ENCODE peak calls at places on chromosomes 13 and 19, in eight cellular contexts. P is sigmoid colon, Y is SK-N-SH, I is upper lobe of left lung, T is H1, O is suprapubic skin, E is esophagus muscularis mucosa, N is stomach. M is an unnamed sample. For H3K9me3, the result is how much of the 10 kb centered on the place peaks cover.

GRCh38 chr19:10751109-10751972 is 33.5 kb downstream of the DNM2 start:
- DNase-seq in P (no peak), Y (no peak), I (peak), T (no peak), O (no peak), E (no peak), N (peak), M (peak)

GRCh38 chr19:45780448-45781281 is 1.6 kb downstream of the DMPK start:
- DNase-seq in P (peak), Y (no peak), I (no peak), T (no peak), O (no peak), E (no peak), N (no peak), M (no peak)

GRCh38 chr19:39038098-39038497 is 5.7 kb upstream of the FBXO27 start:
- DNase-seq in P (no peak), Y (peak), I (peak), T (no peak), O (no peak), E (no peak), N (peak), M (peak)

GRCh38 chr13:103878891-103879605 is 812.8 kb upstream of the SLC10A2 start:
- DNase-seq in P (no peak), Y (no peak), I (no peak), T (no peak), O (no peak), E (no peak), N (no peak), M (no peak)

GRCh38 chr13:46211116-46211515 is 612 bp upstream of the LRRC63 start:
- DNase-seq in P (no peak), Y (peak), I (no peak), T (no peak), O (no peak), E (no peak), N (no peak), M (no peak)

GRCh38 chr13:25683662-25684370 is 312.0 kb downstream of the ATP8A2 start:
- DNase-seq in P (no peak), Y (no peak), I (no peak), T (no peak), O (no peak), E (peak), N (no peak), M (no peak)

GRCh38 chr19:43465468-43466120 is at the start of gene LYPD3:
- DNase-seq in P (no peak), Y (no peak), I (peak), T (no peak), O (peak), E (no peak), N (peak), M (peak)

GRCh38 chr19:51096473-51097165 is 11.6 kb downstream of the CTU1 start:
- DNase-seq in P (no peak), Y (no peak), I (no peak), T (no peak), O (no peak), E (no peak), N (no peak), M (no peak)

GRCh38 chr19:37905936-37906867 is at the start of gene WDR87:
- DNase-seq in P (no peak), Y (peak), I (peak), T (peak), O (peak), E (no peak), N (peak), M (peak)

DNA sequence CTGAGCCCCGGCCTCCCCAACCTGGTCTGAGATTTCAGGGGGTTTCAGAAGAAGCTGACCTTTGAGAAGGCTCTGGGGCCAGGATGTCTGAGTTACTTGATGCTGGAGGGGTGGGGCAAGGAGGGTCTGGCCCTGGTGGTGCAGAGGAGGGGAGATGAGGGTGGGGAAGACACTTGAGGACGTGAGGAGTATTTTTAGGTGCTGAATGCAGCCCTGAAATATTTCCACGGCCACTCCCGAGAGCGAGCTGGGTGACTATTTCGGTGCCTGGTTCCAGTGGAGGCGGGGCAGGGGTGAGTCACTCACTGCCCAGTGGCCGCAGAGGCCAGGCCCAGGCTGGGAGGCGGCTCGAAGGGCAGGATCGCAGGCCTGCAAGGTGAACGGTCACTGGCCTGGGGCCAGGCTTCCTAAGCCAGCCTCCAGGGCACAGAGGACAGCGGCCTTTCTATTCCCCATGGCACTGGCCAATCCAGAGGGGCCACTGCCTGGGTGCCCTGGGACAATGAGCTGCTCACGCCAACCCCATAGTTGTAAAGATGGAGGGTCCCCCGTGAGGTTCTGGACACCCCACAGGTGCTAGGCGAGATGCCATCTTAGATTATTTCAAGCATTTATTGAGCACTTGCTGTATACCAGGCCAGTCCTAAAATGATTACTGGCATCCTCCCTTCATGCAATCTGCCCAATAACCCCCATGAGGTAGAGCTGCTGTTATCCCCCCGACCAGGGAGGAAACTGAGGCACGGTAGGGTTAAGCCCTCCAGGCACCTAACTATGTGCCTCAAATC is 19.7 kb upstream of the JUND start:
- DNase-seq in P (peak), Y (no peak), I (peak), T (no peak), O (peak), E (no peak), N (peak), M (peak)
- TF ChIP-seq POLR2AphosphoS5 in P (peak), Y (peak), I (peak), T (no peak), O (no peak), E (peak), N (peak), M (no peak)

DNA sequence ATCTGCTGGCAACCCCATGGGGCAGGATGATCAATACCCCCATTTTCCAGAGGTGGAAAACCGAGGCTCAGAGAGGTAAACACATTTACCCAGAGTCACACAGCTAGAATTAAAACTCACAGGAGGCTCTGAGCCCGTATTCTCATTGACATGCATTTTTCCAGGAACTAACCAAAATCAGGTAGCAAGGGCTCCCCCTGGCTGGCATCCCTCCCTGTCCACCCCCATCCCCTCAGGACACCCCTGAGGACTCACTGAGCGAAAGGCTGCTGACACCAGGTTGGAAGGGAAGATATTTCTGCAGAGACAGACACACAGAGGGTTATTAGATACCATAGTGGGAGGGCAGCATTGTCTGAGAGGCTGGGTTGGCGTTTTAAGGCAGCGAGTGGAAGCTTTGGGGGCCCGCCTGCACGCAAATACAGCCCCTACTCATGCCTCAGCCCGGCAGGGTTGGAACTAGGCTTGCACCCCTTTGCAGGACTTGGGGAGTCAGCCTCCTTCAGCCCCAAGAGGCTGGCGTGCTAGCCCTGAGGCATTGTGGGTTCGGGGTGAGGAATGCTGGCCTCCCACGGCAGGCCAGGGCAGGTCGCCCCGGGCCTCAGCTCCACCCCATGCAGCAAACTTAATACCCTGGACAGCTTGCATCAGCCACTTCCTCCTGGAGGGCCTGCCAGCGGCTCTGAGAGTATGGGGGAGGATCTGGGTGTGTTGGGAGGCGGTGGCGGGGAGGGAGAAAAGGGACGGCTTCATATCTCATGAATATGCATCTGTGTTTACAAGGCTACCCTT is 3.9 kb downstream of the SLC1A5 start:
- DNase-seq in P (peak), Y (peak), I (peak), T (no peak), O (peak), E (peak), N (peak), M (peak)
- TF ChIP-seq EP300 in P (no peak), Y (no peak), I (no peak), T (no peak), O (no peak), E (no peak), N (no peak), M (no peak)

GRCh38 chr19:21612403-21612872 is 107.0 kb downstream of the ZNF429 start:
- DNase-seq in P (no peak), Y (no peak), I (no peak), T (no peak), O (no peak), E (no peak), N (no peak), M (no peak)
- H3K9me3 ChIP-seq in P (under half), Y (under half), I (under half), T (under half), O (under half), E (under half), N (under half), M (under half)

DNA sequence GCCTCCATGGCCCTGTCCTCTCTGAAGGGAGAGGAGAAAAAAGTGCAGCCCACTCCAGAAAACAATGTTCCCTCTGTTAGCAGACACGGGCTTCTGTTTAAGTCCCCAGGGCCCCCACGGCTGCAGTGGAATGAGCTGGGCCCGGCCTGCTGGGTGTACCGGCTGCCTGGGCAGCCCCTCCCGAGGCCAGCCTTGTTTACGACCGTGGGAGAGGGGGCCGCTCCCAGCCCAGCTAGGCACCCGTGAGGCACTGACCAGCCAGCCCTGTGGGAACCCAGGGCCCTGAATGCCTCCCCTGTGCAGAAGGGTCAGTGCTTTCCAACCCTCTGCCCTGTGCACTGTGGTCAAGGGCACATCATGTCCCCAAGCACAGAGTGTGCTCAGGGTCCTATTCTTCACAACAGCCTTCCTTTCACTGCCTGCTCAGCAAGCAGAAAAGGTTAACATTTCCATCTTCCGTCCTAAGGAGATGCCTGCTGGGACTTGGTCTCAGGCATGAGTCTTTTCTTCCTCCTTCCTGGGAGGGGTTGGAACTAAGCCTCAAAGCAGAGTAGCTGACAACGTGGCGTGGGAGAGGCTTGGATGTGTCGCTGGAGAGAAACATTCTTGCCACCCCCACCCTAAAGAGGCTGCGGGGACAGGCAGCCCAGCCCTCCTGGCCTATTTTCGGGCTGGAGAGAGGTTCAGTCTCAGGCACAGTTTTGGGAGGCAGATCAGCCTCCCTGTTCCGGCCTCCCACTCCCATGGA is 90.1 kb downstream of the RGCC start:
- DNase-seq in P (peak), Y (no peak), I (no peak), T (no peak), O (no peak), E (peak), N (no peak), M (no peak)
- TF ChIP-seq POLR2AphosphoS5 in P (peak), Y (no peak), I (no peak), T (no peak), O (no peak), E (peak), N (peak), M (peak)

DNA sequence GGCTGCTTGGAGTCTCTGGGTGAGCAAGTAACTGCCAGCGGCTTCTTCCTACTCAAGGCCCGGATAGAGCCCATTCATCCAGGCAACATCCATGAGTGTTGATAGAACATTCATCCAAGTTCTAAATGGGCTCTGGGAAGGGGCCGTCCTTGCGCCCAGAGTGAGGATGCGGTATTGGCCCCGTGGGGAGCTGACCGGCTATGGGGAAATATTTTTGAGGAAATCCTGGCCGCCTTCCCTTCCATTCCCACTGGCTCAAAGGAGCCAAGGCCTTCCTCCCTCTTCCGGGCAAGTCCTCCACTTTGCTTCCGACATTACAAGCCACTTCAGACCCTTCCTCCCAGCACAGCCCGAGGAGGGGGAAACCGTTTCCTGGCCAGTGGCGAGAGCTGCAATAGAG is 37.7 kb downstream of the C13orf46 start:
- DNase-seq in P (peak), Y (peak), I (no peak), T (no peak), O (peak), E (no peak), N (no peak), M (no peak)
- TF ChIP-seq EP300 in P (no peak), Y (no peak), I (no peak), T (no peak), O (no peak), E (no peak), N (no peak), M (no peak)

GRCh38 chr19:33689138-33689746 is 67.5 kb downstream of the CHST8 start:
- DNase-seq in P (no peak), Y (no peak), I (no peak), T (no peak), O (peak), E (no peak), N (no peak), M (no peak)
- H3K9me3 ChIP-seq in P (under half), Y (under half), I (under half), T (under half), O (under half), E (under half), N (under half), M (under half)

DNA sequence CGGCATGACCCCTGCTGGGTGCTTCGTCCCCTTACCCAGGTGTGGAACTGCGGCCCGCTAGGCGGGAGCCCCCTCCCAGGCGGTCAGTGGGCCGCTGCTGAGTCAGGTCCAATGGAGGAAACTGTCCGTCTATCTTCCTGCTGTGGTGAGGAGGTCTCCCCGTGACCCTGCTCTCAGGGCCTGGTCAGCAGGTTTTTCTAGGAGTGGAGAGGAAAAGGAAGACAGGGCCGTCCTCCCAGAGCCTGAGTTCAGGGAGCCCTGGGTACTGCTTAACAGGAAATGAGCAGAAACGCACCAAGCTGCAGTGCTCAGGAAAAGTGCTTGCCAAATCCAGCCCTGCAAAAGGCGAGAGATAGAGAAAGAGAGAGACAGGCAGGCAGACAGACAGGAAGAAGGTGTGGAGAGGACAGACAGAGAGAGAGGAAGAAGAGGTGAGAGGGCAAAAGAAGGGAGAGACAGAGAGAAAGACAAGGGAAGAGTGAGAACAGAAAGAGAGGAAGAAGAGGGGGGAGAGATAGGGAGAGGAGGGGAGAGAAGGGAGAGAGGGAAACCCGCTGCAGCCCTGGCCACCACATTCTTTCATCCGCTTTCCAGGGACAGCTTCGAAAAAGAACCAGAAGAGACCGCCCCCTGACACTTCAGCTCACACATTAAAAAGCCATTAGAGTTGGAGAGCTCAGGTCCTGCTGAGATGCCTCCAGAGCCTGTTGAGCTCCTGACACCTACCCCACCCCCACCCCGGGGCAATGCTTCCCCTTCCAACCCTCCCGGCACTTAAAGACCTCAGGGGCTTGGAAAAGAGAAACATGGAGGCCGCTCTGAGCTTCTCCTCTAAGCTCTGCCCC is 10.1 kb downstream of the SH3GL1 start:
- DNase-seq in P (no peak), Y (no peak), I (peak), T (peak), O (no peak), E (no peak), N (no peak), M (peak)
- TF ChIP-seq POLR2AphosphoS5 in P (peak), Y (no peak), I (peak), T (peak), O (no peak), E (peak), N (peak), M (no peak)

M was measured in transverse colon.